ENCODE peak calls at places on chromosomes 6 and 20, in eight cellular contexts. One of them, this sample, is unnamed. For H3K4me1, the result is how much of the 10 kb centered on the place peaks cover.

GRCh38 chr6:74519172-74519571 is 686.7 kb downstream of the COL12A1 start:
- DNase-seq in right lobe of liver: no peak
- DNase-seq in adipocyte: peak
- DNase-seq in effector memory CD4-positive, alpha-beta T cell: no peak
- DNase-seq in GM23338: no peak
- DNase-seq in transverse colon: no peak
- DNase-seq in foreskin keratinocyte: peak
- DNase-seq in body of pancreas: no peak
- DNase-seq in this sample: no peak

GRCh38 chr6:53246924-53247323 is 98.3 kb upstream of the GCM1 start:
- DNase-seq in transverse colon: no peak
- DNase-seq in right lobe of liver: peak
- DNase-seq in GM23338: no peak
- DNase-seq in effector memory CD4-positive, alpha-beta T cell: no peak
- DNase-seq in foreskin keratinocyte: no peak
- DNase-seq in body of pancreas: no peak
- DNase-seq in adipocyte: no peak
- DNase-seq in this sample: no peak

GRCh38 chr20:25017257-25017803 is 24.8 kb upstream of the APMAP start:
- DNase-seq in foreskin keratinocyte: peak
- DNase-seq in effector memory CD4-positive, alpha-beta T cell: no peak
- DNase-seq in GM23338: peak
- DNase-seq in transverse colon: peak
- DNase-seq in body of pancreas: peak
- DNase-seq in right lobe of liver: no peak
- DNase-seq in adipocyte: no peak
- DNase-seq in this sample: peak

GRCh38 chr20:54668271-54669053 is 193.1 kb downstream of the DOK5 start:
- DNase-seq in right lobe of liver: no peak
- DNase-seq in foreskin keratinocyte: no peak
- DNase-seq in transverse colon: peak
- DNase-seq in adipocyte: peak
- DNase-seq in body of pancreas: peak
- DNase-seq in effector memory CD4-positive, alpha-beta T cell: no peak
- DNase-seq in GM23338: peak
- DNase-seq in this sample: no peak

GRCh38 chr6:137342607-137343186 is 123.5 kb upstream of the IFNGR1 start:
- DNase-seq in body of pancreas: no peak
- DNase-seq in GM23338: peak
- DNase-seq in transverse colon: no peak
- DNase-seq in effector memory CD4-positive, alpha-beta T cell: no peak
- DNase-seq in foreskin keratinocyte: no peak
- DNase-seq in adipocyte: no peak
- DNase-seq in right lobe of liver: no peak
- DNase-seq in this sample: no peak

GRCh38 chr20:47319517-47320252 is 36.8 kb downstream of the ZMYND8 start:
- DNase-seq in effector memory CD4-positive, alpha-beta T cell: no peak
- DNase-seq in adipocyte: peak
- DNase-seq in right lobe of liver: no peak
- DNase-seq in body of pancreas: peak
- DNase-seq in transverse colon: peak
- DNase-seq in GM23338: peak
- DNase-seq in foreskin keratinocyte: peak
- DNase-seq in this sample: peak

GRCh38 chr6:4055420-4056041 is 23.4 kb downstream of the FAM217A start:
- DNase-seq in GM23338: no peak
- DNase-seq in effector memory CD4-positive, alpha-beta T cell: no peak
- DNase-seq in adipocyte: peak
- DNase-seq in body of pancreas: peak
- DNase-seq in right lobe of liver: no peak
- DNase-seq in transverse colon: peak
- DNase-seq in foreskin keratinocyte: peak
- DNase-seq in this sample: no peak

GRCh38 chr20:58993332-58994248 is 12.5 kb downstream of the NELFCD start:
- DNase-seq in body of pancreas: peak
- DNase-seq in GM23338: no peak
- DNase-seq in adipocyte: no peak
- DNase-seq in foreskin keratinocyte: no peak
- DNase-seq in effector memory CD4-positive, alpha-beta T cell: no peak
- DNase-seq in right lobe of liver: peak
- DNase-seq in transverse colon: no peak
- DNase-seq in this sample: no peak

GRCh38 chr6:23589811-23590210 is 536.2 kb upstream of the NRSN1 start:
- DNase-seq in right lobe of liver: no peak
- DNase-seq in adipocyte: peak
- DNase-seq in effector memory CD4-positive, alpha-beta T cell: no peak
- DNase-seq in body of pancreas: no peak
- DNase-seq in foreskin keratinocyte: no peak
- DNase-seq in transverse colon: no peak
- DNase-seq in GM23338: no peak
- DNase-seq in this sample: no peak

GRCh38 chr20:2521369-2522305 is 12.9 kb upstream of the ZNF343 start:
- DNase-seq in GM23338: peak
- DNase-seq in body of pancreas: peak
- DNase-seq in effector memory CD4-positive, alpha-beta T cell: peak
- DNase-seq in adipocyte: peak
- DNase-seq in foreskin keratinocyte: no peak
- DNase-seq in transverse colon: peak
- DNase-seq in right lobe of liver: no peak
- DNase-seq in this sample: no peak

GRCh38 chr6:34663887-34664269 is 32.7 kb downstream of the ILRUN start:
- DNase-seq in right lobe of liver: no peak
- DNase-seq in foreskin keratinocyte: no peak
- DNase-seq in body of pancreas: no peak
- DNase-seq in transverse colon: no peak
- DNase-seq in effector memory CD4-positive, alpha-beta T cell: no peak
- DNase-seq in adipocyte: no peak
- DNase-seq in GM23338: no peak
- DNase-seq in this sample: no peak

GRCh38 chr6:87473419-87473903 is 687 bp downstream of the SLC35A1 start:
- DNase-seq in right lobe of liver: no peak
- DNase-seq in effector memory CD4-positive, alpha-beta T cell: no peak
- DNase-seq in adipocyte: peak
- DNase-seq in transverse colon: peak
- DNase-seq in foreskin keratinocyte: peak
- DNase-seq in GM23338: no peak
- DNase-seq in body of pancreas: no peak
- DNase-seq in this sample: peak

GRCh38 chr6:88107241-88107640 is 58.9 kb downstream of the CNR1 start:
- DNase-seq in GM23338: no peak
- DNase-seq in body of pancreas: no peak
- DNase-seq in foreskin keratinocyte: no peak
- DNase-seq in adipocyte: no peak
- DNase-seq in right lobe of liver: no peak
- DNase-seq in transverse colon: no peak
- DNase-seq in effector memory CD4-positive, alpha-beta T cell: no peak
- DNase-seq in this sample: no peak

GRCh38 chr20:1900321-1900791 is 5.1 kb downstream of the SIRPA start:
- DNase-seq in transverse colon: peak
- DNase-seq in effector memory CD4-positive, alpha-beta T cell: no peak
- DNase-seq in GM23338: peak
- DNase-seq in foreskin keratinocyte: peak
- DNase-seq in right lobe of liver: no peak
- DNase-seq in body of pancreas: peak
- DNase-seq in adipocyte: peak
- DNase-seq in this sample: no peak

GRCh38 chr20:50439539-50440453 is 70.4 kb upstream of the PTPN1 start:
- DNase-seq in body of pancreas: no peak
- DNase-seq in transverse colon: no peak
- DNase-seq in foreskin keratinocyte: no peak
- DNase-seq in right lobe of liver: no peak
- DNase-seq in GM23338: no peak
- DNase-seq in adipocyte: no peak
- DNase-seq in effector memory CD4-positive, alpha-beta T cell: no peak
- DNase-seq in this sample: no peak

GRCh38 chr6:54516331-54516730 is 208.1 kb downstream of the TINAG start:
- DNase-seq in body of pancreas: no peak
- DNase-seq in transverse colon: no peak
- DNase-seq in right lobe of liver: no peak
- DNase-seq in GM23338: no peak
- DNase-seq in adipocyte: no peak
- DNase-seq in foreskin keratinocyte: no peak
- DNase-seq in effector memory CD4-positive, alpha-beta T cell: no peak
- DNase-seq in this sample: no peak

DNA sequence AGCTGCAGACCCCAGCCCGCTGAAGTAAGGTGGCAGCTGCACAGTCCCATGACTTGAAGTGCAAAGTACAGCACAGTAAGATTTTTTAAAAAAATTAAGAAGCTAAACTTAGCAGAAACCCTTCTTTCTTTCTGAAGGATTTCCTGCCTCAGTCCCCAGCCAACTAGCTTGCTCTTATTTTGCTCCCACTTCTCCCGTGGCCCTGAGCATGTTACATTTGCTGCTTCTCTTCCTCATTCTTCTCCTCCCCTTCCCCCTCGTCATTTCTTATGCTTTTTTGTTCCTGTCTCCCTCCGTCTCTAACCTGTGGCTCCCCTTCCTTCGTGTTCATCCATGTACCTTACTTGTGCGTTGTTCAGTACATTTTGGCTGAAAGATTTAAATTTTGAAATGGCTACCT is 123.0 kb downstream of the SASH1 start:
- DNase-seq in foreskin keratinocyte: no peak
- DNase-seq in transverse colon: no peak
- DNase-seq in GM23338: no peak
- DNase-seq in right lobe of liver: no peak
- DNase-seq in adipocyte: no peak
- DNase-seq in effector memory CD4-positive, alpha-beta T cell: no peak
- DNase-seq in body of pancreas: no peak
- DNase-seq in this sample: no peak
- H3K4me1 ChIP-seq in foreskin keratinocyte: under half
- H3K4me1 ChIP-seq in transverse colon: under half
- H3K4me1 ChIP-seq in GM23338: under half
- H3K4me1 ChIP-seq in right lobe of liver: under half
- H3K4me1 ChIP-seq in adipocyte: under half
- H3K4me1 ChIP-seq in effector memory CD4-positive, alpha-beta T cell: under half
- H3K4me1 ChIP-seq in body of pancreas: under half
- H3K4me1 ChIP-seq in this sample: under half

GRCh38 chr6:15387118-15387517 is 141.2 kb downstream of the JARID2 start:
- DNase-seq in right lobe of liver: no peak
- DNase-seq in foreskin keratinocyte: no peak
- DNase-seq in adipocyte: no peak
- DNase-seq in effector memory CD4-positive, alpha-beta T cell: no peak
- DNase-seq in GM23338: no peak
- DNase-seq in body of pancreas: no peak
- DNase-seq in transverse colon: no peak
- DNase-seq in this sample: no peak

GRCh38 chr6:15392182-15392581 is 146.3 kb downstream of the JARID2 start:
- DNase-seq in body of pancreas: no peak
- DNase-seq in GM23338: no peak
- DNase-seq in adipocyte: no peak
- DNase-seq in right lobe of liver: no peak
- DNase-seq in effector memory CD4-positive, alpha-beta T cell: no peak
- DNase-seq in foreskin keratinocyte: no peak
- DNase-seq in transverse colon: no peak
- DNase-seq in this sample: no peak

GRCh38 chr6:15391500-15391899 is 145.6 kb downstream of the JARID2 start:
- DNase-seq in right lobe of liver: no peak
- DNase-seq in GM23338: no peak
- DNase-seq in adipocyte: no peak
- DNase-seq in effector memory CD4-positive, alpha-beta T cell: no peak
- DNase-seq in transverse colon: no peak
- DNase-seq in foreskin keratinocyte: no peak
- DNase-seq in body of pancreas: no peak
- DNase-seq in this sample: no peak

GRCh38 chr6:15389079-15389758 is 143.3 kb downstream of the JARID2 start:
- DNase-seq in effector memory CD4-positive, alpha-beta T cell: no peak
- DNase-seq in body of pancreas: no peak
- DNase-seq in adipocyte: peak
- DNase-seq in foreskin keratinocyte: no peak
- DNase-seq in GM23338: no peak
- DNase-seq in transverse colon: no peak
- DNase-seq in right lobe of liver: no peak
- DNase-seq in this sample: no peak

GRCh38 chr6:15389759-15390723 is 144.2 kb downstream of the JARID2 start:
- DNase-seq in right lobe of liver: no peak
- DNase-seq in GM23338: peak
- DNase-seq in effector memory CD4-positive, alpha-beta T cell: no peak
- DNase-seq in foreskin keratinocyte: no peak
- DNase-seq in transverse colon: no peak
- DNase-seq in body of pancreas: no peak
- DNase-seq in adipocyte: peak
- DNase-seq in this sample: no peak
- H3K4me1 ChIP-seq in right lobe of liver: under half
- H3K4me1 ChIP-seq in GM23338: half or more
- H3K4me1 ChIP-seq in effector memory CD4-positive, alpha-beta T cell: under half
- H3K4me1 ChIP-seq in foreskin keratinocyte: under half
- H3K4me1 ChIP-seq in transverse colon: under half
- H3K4me1 ChIP-seq in body of pancreas: under half
- H3K4me1 ChIP-seq in adipocyte: under half
- H3K4me1 ChIP-seq in this sample: under half

GRCh38 chr6:113015249-113015648 is 668.1 kb downstream of the RFPL4B start:
- DNase-seq in right lobe of liver: no peak
- DNase-seq in body of pancreas: no peak
- DNase-seq in effector memory CD4-positive, alpha-beta T cell: no peak
- DNase-seq in foreskin keratinocyte: no peak
- DNase-seq in adipocyte: peak
- DNase-seq in transverse colon: no peak
- DNase-seq in GM23338: no peak
- DNase-seq in this sample: no peak
- H3K4me1 ChIP-seq in right lobe of liver: under half
- H3K4me1 ChIP-seq in body of pancreas: under half
- H3K4me1 ChIP-seq in effector memory CD4-positive, alpha-beta T cell: under half
- H3K4me1 ChIP-seq in foreskin keratinocyte: under half
- H3K4me1 ChIP-seq in adipocyte: half or more
- H3K4me1 ChIP-seq in transverse colon: under half
- H3K4me1 ChIP-seq in GM23338: under half
- H3K4me1 ChIP-seq in this sample: under half

DNA sequence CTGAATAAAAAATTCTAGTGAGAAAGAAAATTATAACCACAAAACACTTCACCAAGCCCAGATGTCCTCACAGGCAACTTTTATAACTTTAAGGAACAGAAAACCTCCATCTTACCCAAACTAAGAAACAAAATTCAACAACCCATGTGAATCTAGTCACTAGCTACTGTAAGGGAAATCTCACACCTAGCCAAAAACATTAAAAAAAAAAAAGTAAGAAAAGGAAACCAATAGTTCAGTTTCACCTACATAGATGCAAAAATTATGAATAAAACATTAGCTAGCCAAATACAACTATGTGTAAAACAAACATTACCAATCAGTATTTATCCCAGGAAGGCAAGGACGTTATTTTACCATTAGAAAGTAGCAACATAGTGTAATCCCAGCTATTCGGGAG is 35.5 kb upstream of the SLC23A2 start:
- DNase-seq in right lobe of liver: no peak
- DNase-seq in transverse colon: no peak
- DNase-seq in GM23338: no peak
- DNase-seq in foreskin keratinocyte: no peak
- DNase-seq in adipocyte: no peak
- DNase-seq in body of pancreas: no peak
- DNase-seq in effector memory CD4-positive, alpha-beta T cell: no peak
- DNase-seq in this sample: no peak
- H3K4me1 ChIP-seq in right lobe of liver: under half
- H3K4me1 ChIP-seq in transverse colon: under half
- H3K4me1 ChIP-seq in GM23338: under half
- H3K4me1 ChIP-seq in foreskin keratinocyte: under half
- H3K4me1 ChIP-seq in adipocyte: under half
- H3K4me1 ChIP-seq in body of pancreas: under half
- H3K4me1 ChIP-seq in effector memory CD4-positive, alpha-beta T cell: under half
- H3K4me1 ChIP-seq in this sample: under half

This sample was measured in lung.